ENCODE peak calls at places on chromosomes 13 and 19, in six cellular contexts. J is IMR-90, I is cardiac muscle cell, D is spleen, M is fibroblast of lung, L is uterus. A is an unnamed sample.

GRCh38 chr19:3387645-3388589 is 21.5 kb downstream of the NFIC start:
- DNase-seq in L (peak; percentile 80), M (peak; percentile 85), I (no peak), J (peak; percentile 39), D (peak; percentile 87), A (no peak)

GRCh38 chr19:34962945-34963530 is 991 bp downstream of the ZNF792 start:
- DNase-seq in L (no peak), D (peak; percentile 62), I (no peak), M (no peak), J (peak; percentile 5), A (no peak)

GRCh38 chr19:45670670-45671453 is 2.8 kb downstream of the GIPR start:
- DNase-seq in M (peak; percentile 72), J (peak; percentile 72), D (peak; percentile 85), I (peak; percentile 95), L (peak; percentile 33), A (peak; percentile 14)

GRCh38 chr13:29598321-29598720 is 2.8 kb upstream of the SLC7A1 start:
- DNase-seq in D (no peak), I (no peak), L (no peak), M (no peak), J (no peak), A (no peak)

GRCh38 chr13:69319659-69320058 is 788.0 kb upstream of the ATXN8OS start:
- DNase-seq in J (no peak), I (no peak), M (peak; percentile 59), L (no peak), D (no peak), A (no peak)

GRCh38 chr13:48199404-48199991 is 33.5 kb upstream of the ITM2B start:
- DNase-seq in I (no peak), M (no peak), L (no peak), J (no peak), D (no peak), A (no peak)

GRCh38 chr13:113628291-113629270 is 29.4 kb downstream of the ATP4B start:
- DNase-seq in M (no peak), I (no peak), D (peak; percentile 62), L (no peak), J (no peak), A (no peak)

GRCh38 chr19:10748924-10749434 is 31.1 kb downstream of the DNM2 start:
- DNase-seq in D (no peak), L (no peak), I (no peak), J (no peak), M (no peak), A (no peak)

GRCh38 chr19:48258350-48258749 is 2.6 kb upstream of the CARD8 start:
- DNase-seq in L (no peak), J (no peak), I (no peak), D (no peak), M (no peak), A (peak; percentile 30)

GRCh38 chr13:71149498-71150363 is 717.3 kb downstream of the DACH1 start:
- DNase-seq in L (no peak), I (no peak), J (no peak), D (no peak), M (no peak), A (no peak)

GRCh38 chr19:17418710-17419109 is 1.1 kb upstream of the MVB12A start:
- DNase-seq in M (no peak), D (no peak), L (no peak), J (no peak), I (no peak), A (no peak)

GRCh38 chr19:17419491-17420266 is at the start of gene MVB12A:
- DNase-seq in D (peak; percentile 99), J (peak; percentile 99), L (peak; percentile 98), I (peak; percentile 98), M (peak; percentile 99), A (peak; percentile 85)

GRCh38 chr19:17421942-17422341 is 2.1 kb downstream of the MVB12A start:
- DNase-seq in I (no peak), J (no peak), L (no peak), M (no peak), D (no peak), A (no peak)

GRCh38 chr19:17419154-17419490 is 725 bp upstream of the MVB12A start:
- DNase-seq in J (no peak), L (no peak), D (no peak), I (no peak), M (no peak), A (no peak)

DNA sequence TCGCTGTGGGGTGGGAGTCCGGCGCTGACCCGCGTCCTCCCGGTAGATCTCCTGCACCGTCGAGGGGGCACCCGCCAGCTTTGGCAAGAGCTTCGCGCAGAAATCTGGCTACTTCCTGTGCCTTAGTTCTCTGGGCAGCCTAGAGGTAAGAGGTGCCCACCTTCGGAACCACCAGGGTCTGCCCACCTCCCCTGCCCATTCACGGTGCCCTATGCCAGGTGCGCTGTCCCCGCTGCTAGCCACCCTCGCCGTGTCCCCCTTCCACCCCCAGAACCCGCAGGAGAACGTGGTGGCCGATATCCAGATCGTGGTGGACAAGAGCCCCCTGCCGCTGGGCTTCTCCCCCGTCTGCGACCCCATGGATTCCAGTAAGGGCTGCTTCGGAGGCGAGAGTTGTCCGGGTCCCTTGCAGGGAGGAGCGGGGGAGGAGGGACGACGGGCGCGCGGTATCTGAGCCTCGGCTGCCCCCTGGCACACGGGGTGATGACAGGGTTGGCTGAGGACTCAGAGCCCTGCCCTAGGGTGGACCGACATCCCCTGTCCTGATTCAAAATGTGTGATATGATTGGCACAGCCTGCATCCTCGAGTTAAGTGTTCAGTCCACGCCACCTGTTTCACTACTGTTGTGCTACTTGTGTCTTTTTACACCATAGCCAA is 549 bp downstream of the MVB12A start:
- DNase-seq in L (peak; percentile 53), J (no peak), M (no peak), D (peak; percentile 88), I (peak; percentile 51), A (no peak)
- H3K4me1 ChIP-seq in L (no peaks in the 10 kb centered on the region), J (peaks cover 4% of the 10 kb centered on the region), M (no peaks in the 10 kb centered on the region), D (peaks cover 30% of the 10 kb centered on the region), I (peaks cover 8% of the 10 kb centered on the region), A (peaks cover 15% of the 10 kb centered on the region)

GRCh38 chr13:99505814-99506269 is 4.6 kb downstream of the TM9SF2 start:
- DNase-seq in J (peak; percentile 63), M (peak; percentile 48), D (no peak), I (no peak), L (no peak), A (no peak)

GRCh38 chr13:99507054-99507453 is 5.8 kb downstream of the TM9SF2 start:
- DNase-seq in L (no peak), D (no peak), I (no peak), M (no peak), J (no peak), A (no peak)

GRCh38 chr13:99506632-99507031 is 5.4 kb downstream of the TM9SF2 start:
- DNase-seq in D (no peak), M (no peak), J (no peak), I (no peak), L (no peak), A (no peak)

DNA sequence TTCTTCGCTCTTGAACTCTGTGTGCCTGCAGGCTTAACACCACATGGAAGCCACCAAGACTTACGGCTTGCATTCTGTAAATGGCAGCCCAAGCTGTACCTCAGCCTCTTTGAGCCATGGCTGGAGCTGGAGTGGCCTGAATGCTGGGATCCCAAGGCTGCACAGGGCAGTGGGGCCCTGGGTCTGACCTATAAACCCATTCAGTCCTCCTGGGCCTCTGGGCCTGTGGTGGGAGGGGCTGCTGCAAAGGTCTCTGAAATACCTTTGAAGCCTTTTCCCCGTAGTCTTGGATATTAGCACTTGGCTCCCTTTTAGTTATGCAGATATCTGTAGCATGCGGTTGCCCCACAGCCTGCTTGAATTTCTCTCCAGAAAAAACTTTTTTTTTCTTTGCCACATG is 8.2 kb downstream of the TM9SF2 start:
- DNase-seq in J (no peak), L (no peak), D (no peak), I (no peak), M (no peak), A (no peak)
- H3K4me1 ChIP-seq in J (peaks cover 2% of the 10 kb centered on the region), L (no peaks in the 10 kb centered on the region), D (peaks cover 95% of the 10 kb centered on the region), I (peaks cover 10% of the 10 kb centered on the region), M (no peaks in the 10 kb centered on the region), A (peaks cover 42% of the 10 kb centered on the region)

GRCh38 chr19:41955521-41955920 is 3.6 kb downstream of the RABAC1 start:
- DNase-seq in L (no peak), M (no peak), I (no peak), J (no peak), D (no peak), A (no peak)
- H3K4me1 ChIP-seq in L (peaks cover 10% of the 10 kb centered on the region), M (peaks cover 4% of the 10 kb centered on the region), I (no peaks in the 10 kb centered on the region), J (peaks cover 8% of the 10 kb centered on the region), D (peaks cover 33% of the 10 kb centered on the region), A (peaks cover 15% of the 10 kb centered on the region)

GRCh38 chr19:16586477-16586871 is 14.3 kb upstream of the SLC35E1 start:
- DNase-seq in I (no peak), L (no peak), D (peak; percentile 81), J (no peak), M (no peak), A (no peak)
- H3K4me1 ChIP-seq in I (peaks cover 77% of the 10 kb centered on the region), L (peaks cover 35% of the 10 kb centered on the region), D (peaks cover 100% of the 10 kb centered on the region), J (peaks cover 40% of the 10 kb centered on the region), M (peaks cover 14% of the 10 kb centered on the region), A (peaks cover 65% of the 10 kb centered on the region)

GRCh38 chr19:1076951-1077350 is 10.0 kb downstream of the ARHGAP45 start:
- DNase-seq in D (peak; percentile 98), M (no peak), J (no peak), L (no peak), I (no peak), A (peak; percentile 97)
- H3K4me1 ChIP-seq in D (peaks cover 100% of the 10 kb centered on the region), M (peaks cover 2% of the 10 kb centered on the region), J (no peaks in the 10 kb centered on the region), L (peaks cover 3% of the 10 kb centered on the region), I (no peaks in the 10 kb centered on the region), A (peaks cover 80% of the 10 kb centered on the region)

GRCh38 chr19:18501832-18502231 is 20.0 kb downstream of the ELL start:
- DNase-seq in M (no peak), J (no peak), D (peak; percentile 80), L (no peak), I (no peak), A (no peak)

GRCh38 chr19:18501351-18501750 is 20.5 kb downstream of the ELL start:
- DNase-seq in J (no peak), M (no peak), L (no peak), D (peak; percentile 73), I (no peak), A (no peak)

GRCh38 chr19:18503337-18503970 is 18.4 kb downstream of the ELL start:
- DNase-seq in I (no peak), L (no peak), D (peak; percentile 75), J (no peak), M (no peak), A (no peak)

GRCh38 chr19:18502633-18503294 is 19.1 kb downstream of the ELL start:
- DNase-seq in J (no peak), M (no peak), D (peak; percentile 85), I (no peak), L (no peak), A (no peak)

GRCh38 chr19:18502236-18502632 is 19.6 kb downstream of the ELL start:
- DNase-seq in L (no peak), I (no peak), D (peak; percentile 72), J (no peak), M (no peak), A (no peak)
- H3K4me1 ChIP-seq in L (peaks cover 28% of the 10 kb centered on the region), I (peaks cover 30% of the 10 kb centered on the region), D (peaks cover 100% of the 10 kb centered on the region), J (peaks cover 22% of the 10 kb centered on the region), M (peaks cover 21% of the 10 kb centered on the region), A (peaks cover 40% of the 10 kb centered on the region)

DNA sequence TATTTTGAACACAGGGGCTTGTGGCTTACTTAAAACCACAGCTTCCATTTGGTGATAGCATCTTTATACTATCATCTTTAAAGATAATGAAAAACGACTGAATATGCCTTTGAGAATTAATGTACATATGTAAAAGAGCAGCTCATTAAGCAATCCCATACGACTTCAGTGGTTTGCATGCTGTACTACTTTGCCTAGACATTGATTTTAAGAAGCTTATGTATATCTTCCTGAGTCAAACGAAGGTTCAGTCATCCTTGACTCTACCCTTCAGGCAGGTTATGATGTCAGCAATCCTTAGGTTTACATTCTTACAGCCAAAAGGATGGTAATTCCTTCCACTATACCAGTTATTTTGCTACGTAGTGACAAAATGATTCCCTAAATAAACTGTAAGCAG is 40.7 kb downstream of the BRD4 start:
- DNase-seq in M (no peak), D (no peak), I (no peak), L (no peak), J (peak; percentile 81), A (no peak)
- H3K4me1 ChIP-seq in M (peaks cover 42% of the 10 kb centered on the region), D (peaks cover 100% of the 10 kb centered on the region), I (peaks cover 81% of the 10 kb centered on the region), L (peaks cover 39% of the 10 kb centered on the region), J (peaks cover 44% of the 10 kb centered on the region), A (peaks cover 87% of the 10 kb centered on the region)